ENCODE peak calls at places on chromosomes 7 and 10, in six cellular contexts. M is ovary; Q is GM12878; B is DND-41; Z is naive thymus-derived CD4-positive, alpha-beta T cell; R is trophoblast cell. L is an unnamed sample.

GRCh38 chr10:115171392-115171960 is 78.3 kb downstream of the ATRNL1 start:
- DNase-seq in Q (no peak), M (no peak), B (no peak), R (peak; percentile 54), Z (no peak), L (no peak)

GRCh38 chr7:121334875-121335648 is 6.3 kb downstream of the WNT16 start:
- DNase-seq in R (no peak), Q (no peak), Z (no peak), M (no peak), B (no peak), L (no peak)

GRCh38 chr10:110401401-110402076 is 96.2 kb upstream of the DUSP5 start:
- DNase-seq in Q (no peak), B (no peak), Z (no peak), R (no peak), M (no peak), L (no peak)

GRCh38 chr10:55220975-55221374 is 419.9 kb upstream of the PCDH15 start:
- DNase-seq in R (no peak), B (no peak), M (no peak), Z (no peak), Q (no peak), L (no peak)

GRCh38 chr7:95861041-95861440 is 88.7 kb downstream of the DYNC1I1 start:
- DNase-seq in R (peak; percentile 79), Z (no peak), Q (no peak), M (no peak), B (no peak), L (no peak)

GRCh38 chr10:58028597-58029366 is 238.9 kb downstream of the IPMK start:
- DNase-seq in M (no peak), Q (no peak), R (peak; percentile 90), B (no peak), Z (no peak), L (no peak)

GRCh38 chr7:114082934-114083647 is 164.3 kb upstream of the PPP1R3A start:
- DNase-seq in M (peak; percentile 31), Q (no peak), Z (no peak), B (no peak), R (peak; percentile 7), L (no peak)

GRCh38 chr7:23963461-23963860 is 253.4 kb downstream of the STK31 start:
- DNase-seq in R (no peak), Q (no peak), Z (no peak), B (no peak), M (no peak), L (no peak)

GRCh38 chr7:112362053-112362650 is 88.1 kb upstream of the IFRD1 start:
- DNase-seq in B (no peak), Q (no peak), Z (no peak), M (no peak), R (peak; percentile 69), L (no peak)

GRCh38 chr7:145845345-145845744 is 271.3 kb upstream of the CNTNAP2 start:
- DNase-seq in B (no peak), Q (no peak), R (no peak), M (no peak), Z (no peak), L (no peak)

GRCh38 chr7:30994206-30995100 is 30.7 kb downstream of the GHRHR start:
- DNase-seq in M (no peak), R (no peak), Q (no peak), Z (no peak), B (no peak), L (no peak)

GRCh38 chr10:36499696-36500095 is 625.7 kb upstream of the ANKRD30A start:
- DNase-seq in B (no peak), Q (no peak), M (no peak), Z (no peak), R (no peak), L (no peak)

GRCh38 chr7:47404005-47404404 is 177.9 kb downstream of the TNS3 start:
- DNase-seq in Q (no peak), Z (no peak), M (peak; percentile 13), B (no peak), R (no peak), L (no peak)

GRCh38 chr10:121478590-121478989 is 119.7 kb downstream of the FGFR2 start:
- DNase-seq in Z (no peak), B (no peak), R (no peak), M (no peak), Q (no peak), L (no peak)

GRCh38 chr7:46518713-46519112 is 597.6 kb upstream of the IGFBP3 start:
- DNase-seq in B (no peak), Z (no peak), Q (no peak), R (no peak), M (no peak), L (no peak)

GRCh38 chr7:22942191-22942590 is 71.7 kb downstream of the HYCC1 start:
- DNase-seq in Z (no peak), M (no peak), B (no peak), R (peak; percentile 77), Q (no peak), L (no peak)

GRCh38 chr10:103765981-103766380 is 89.4 kb downstream of the SH3PXD2A start:
- DNase-seq in B (peak; percentile 42), Z (peak; percentile 85), Q (no peak), M (no peak), R (no peak), L (peak; percentile 82)

GRCh38 chr10:6589287-6590094 is 9.4 kb upstream of the PRKCQ start:
- DNase-seq in B (no peak), R (no peak), Z (no peak), M (no peak), Q (no peak), L (no peak)

GRCh38 chr7:105673367-105674188 is 92.3 kb upstream of the EFCAB10 start:
- DNase-seq in B (peak; percentile 64), Q (no peak), M (no peak), Z (no peak), R (no peak), L (no peak)

GRCh38 chr7:95622859-95623258 is 26.5 kb upstream of the PDK4 start:
- DNase-seq in Q (no peak), B (no peak), Z (no peak), M (no peak), R (no peak), L (no peak)

GRCh38 chr7:81457858-81458522 is 311.9 kb downstream of the HGF start:
- DNase-seq in M (no peak), B (no peak), R (peak; percentile 45), Q (no peak), Z (no peak), L (no peak)

GRCh38 chr10:59704644-59705043 is 5.0 kb downstream of the SLC16A9 start:
- DNase-seq in Q (no peak), R (no peak), B (no peak), Z (no peak), M (no peak), L (no peak)

GRCh38 chr7:102424787-102425218 is 8.6 kb upstream of the ORAI2 start:
- DNase-seq in R (no peak), Q (no peak), Z (no peak), M (no peak), B (no peak), L (no peak)

GRCh38 chr7:102429141-102429904 is 4.1 kb upstream of the ORAI2 start:
- DNase-seq in B (no peak), R (no peak), M (no peak), Z (no peak), Q (no peak), L (no peak)

GRCh38 chr7:102426268-102427031 is 6.9 kb upstream of the ORAI2 start:
- DNase-seq in Q (peak; percentile 89), M (no peak), B (no peak), R (peak; percentile 16), Z (peak; percentile 73), L (peak; percentile 79)

GRCh38 chr7:102424129-102424551 is 9.2 kb upstream of the ORAI2 start:
- DNase-seq in B (no peak), M (no peak), R (no peak), Z (no peak), Q (no peak), L (no peak)

DNA sequence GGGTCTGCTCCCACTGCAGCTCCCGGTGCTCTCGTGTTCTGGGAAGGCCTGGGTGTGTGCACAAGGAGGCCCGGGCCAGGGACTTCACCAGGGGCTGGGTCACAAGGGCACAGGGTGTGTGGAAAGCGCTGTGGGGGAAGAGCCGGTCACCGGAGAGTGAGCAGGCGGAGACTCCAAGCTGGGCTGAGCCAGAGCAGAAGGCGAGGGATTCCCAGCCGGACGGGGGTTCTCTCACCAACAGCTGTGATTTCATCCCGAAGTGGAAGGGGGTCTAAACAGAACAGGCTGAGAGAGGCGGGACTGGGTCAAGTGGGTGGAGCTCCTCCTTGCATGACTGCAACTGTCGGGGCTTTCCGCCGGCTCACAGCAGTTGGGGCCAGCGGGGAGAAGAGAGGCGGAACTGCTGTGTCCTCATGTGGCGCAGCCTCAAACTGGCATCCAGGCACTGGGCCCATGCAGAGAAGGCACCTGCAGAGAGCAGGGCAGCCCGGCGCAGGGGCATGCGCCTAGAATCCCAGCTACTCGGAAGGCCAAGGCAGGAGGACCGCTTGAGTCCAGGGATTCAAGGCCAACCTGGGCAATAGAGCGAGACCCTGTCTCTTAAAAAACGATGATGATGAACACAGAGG is 7.6 kb upstream of the ORAI2 start:
- DNase-seq in R (peak; percentile 35), M (no peak), Z (no peak), Q (peak; percentile 84), B (peak; percentile 18), L (peak; percentile 84)
- H3K27ac ChIP-seq in R (no peak overlapping the region), M (no peak overlapping the region), Z (peak overlapping the region; percentile 96), Q (peak overlapping the region; percentile 99), B (no peak overlapping the region), L (peak overlapping the region; percentile 98)

GRCh38 chr7:117324940-117325339 is 2.1 kb upstream of the WNT2 start:
- DNase-seq in Q (no peak), B (no peak), Z (no peak), M (no peak), R (no peak), L (no peak)
- H3K4me3 ChIP-seq in Q (peak overlapping the region; percentile 49), B (no peak overlapping the region), Z (no peak overlapping the region), M (no peak overlapping the region), R (no peak overlapping the region), L (no peak overlapping the region)

GRCh38 chr10:92123031-92123450 is 167.8 kb downstream of the CPEB3 start:
- DNase-seq in B (no peak), M (no peak), R (no peak), Q (no peak), Z (no peak), L (no peak)

GRCh38 chr10:92119340-92119739 is 171.5 kb downstream of the CPEB3 start:
- DNase-seq in B (no peak), R (no peak), M (no peak), Z (no peak), Q (no peak), L (no peak)

GRCh38 chr10:92124524-92125168 is 166.2 kb downstream of the CPEB3 start:
- DNase-seq in Z (no peak), B (no peak), M (peak; percentile 39), R (no peak), Q (no peak), L (no peak)

GRCh38 chr10:92124020-92124419 is 166.9 kb downstream of the CPEB3 start:
- DNase-seq in Z (no peak), R (no peak), M (peak; percentile 50), Q (no peak), B (no peak), L (no peak)

GRCh38 chr10:92121686-92122492 is 169.0 kb downstream of the CPEB3 start:
- DNase-seq in R (no peak), Q (no peak), M (no peak), B (no peak), Z (no peak), L (no peak)
- H3K27ac ChIP-seq in R (no peak overlapping the region), Q (no peak overlapping the region), M (no peak overlapping the region), B (no peak overlapping the region), Z (no peak overlapping the region), L (no peak overlapping the region)

DNA sequence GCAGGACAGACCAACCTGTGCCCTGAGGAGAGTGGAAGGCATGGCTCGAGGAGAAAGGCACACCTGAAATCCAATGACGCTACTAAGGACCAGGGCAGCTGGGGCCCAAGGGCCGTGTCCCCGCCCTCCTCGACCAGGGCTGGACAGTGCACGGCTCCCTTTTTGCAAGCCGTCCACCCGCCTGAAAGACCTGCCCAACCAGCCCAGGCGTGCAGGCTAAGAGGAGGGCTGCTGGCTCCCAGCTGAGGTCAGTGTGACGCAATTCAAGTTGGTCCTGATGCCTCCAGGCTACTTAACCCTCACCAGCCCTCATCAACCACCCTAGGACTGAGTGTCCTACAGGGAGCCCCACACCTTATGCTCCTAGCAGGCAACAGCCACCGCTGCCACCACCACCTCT is 69.3 kb downstream of the DLG5 start:
- DNase-seq in M (no peak), B (no peak), Q (no peak), R (peak; percentile 99), Z (no peak), L (no peak)
- H3K4me3 ChIP-seq in M (no peak overlapping the region), B (no peak overlapping the region), Q (no peak overlapping the region), R (no peak overlapping the region), Z (no peak overlapping the region), L (no peak overlapping the region)

L was measured in CD4-positive, alpha-beta memory T cell.